ENCODE peak calls at places on chromosomes 11 and 22, in seven cellular contexts. O, L, I, X, Z, G and R are unnamed samples.

GRCh38 chr11:16793511-16793910 is 55.1 kb downstream of the C11orf58 start:
- DNase-seq in O (no peak), I (no peak), Z (no peak), L (no peak), G (no peak), X (no peak), R (no peak)

GRCh38 chr11:6403539-6403938 is 13.3 kb downstream of the SMPD1 start:
- DNase-seq in L (no peak), Z (no peak), I (no peak), X (no peak), G (no peak), O (no peak), R (no peak)

GRCh38 chr22:28105396-28105795 is 186.3 kb upstream of the PITPNB start:
- DNase-seq in L (no peak), X (no peak), O (no peak), G (no peak), Z (no peak), I (no peak), R (no peak)

GRCh38 chr11:44112083-44112865 is 16.8 kb downstream of the EXT2 start:
- DNase-seq in O (no peak), G (no peak), Z (no peak), X (peak), I (peak), L (peak), R (no peak)

GRCh38 chr11:134905966-134906955 is 494.2 kb upstream of the B3GAT1 start:
- DNase-seq in G (no peak), Z (no peak), X (no peak), L (no peak), I (peak), O (no peak), R (no peak)

GRCh38 chr22:48491451-48491941 is 1336.2 kb downstream of the BRD1 start:
- DNase-seq in O (no peak), I (no peak), X (no peak), L (no peak), Z (no peak), G (no peak), R (no peak)

GRCh38 chr11:12143461-12144258 is 33.3 kb downstream of the MICAL2 start:
- DNase-seq in I (no peak), L (no peak), X (no peak), O (no peak), Z (no peak), G (no peak), R (no peak)

GRCh38 chr11:2549876-2550605 is 105.2 kb downstream of the KCNQ1 start:
- DNase-seq in I (no peak), L (peak), G (no peak), X (no peak), Z (peak), O (no peak), R (no peak)

GRCh38 chr11:13663631-13664071 is 4.8 kb upstream of the FAR1 start:
- DNase-seq in X (no peak), I (no peak), Z (no peak), L (no peak), G (no peak), O (no peak), R (no peak)

GRCh38 chr11:94521684-94522083 is 9.4 kb downstream of the C11orf97 start:
- DNase-seq in Z (no peak), L (no peak), O (no peak), I (no peak), X (peak), G (no peak), R (no peak)

GRCh38 chr11:64559351-64560138 is 31.5 kb upstream of the SLC22A12 start:
- DNase-seq in I (no peak), O (no peak), X (no peak), Z (no peak), L (no peak), G (no peak), R (no peak)

GRCh38 chr22:36510966-36511881 is 4.4 kb upstream of the FOXRED2 start:
- DNase-seq in Z (peak), G (peak), O (no peak), X (peak), I (peak), L (no peak), R (peak)

GRCh38 chr22:36950797-36951590 is 37.6 kb downstream of the CSF2RB start:
- DNase-seq in Z (no peak), I (no peak), O (no peak), G (no peak), L (no peak), X (no peak), R (no peak)

GRCh38 chr11:18105802-18106574 is at the start of gene SAAL1:
- DNase-seq in L (peak), G (peak), X (peak), O (peak), I (peak), Z (peak), R (peak)

GRCh38 chr22:28296452-28296851 is 377.4 kb upstream of the PITPNB start:
- DNase-seq in L (no peak), X (no peak), O (no peak), Z (no peak), I (no peak), G (no peak), R (no peak)